ENCODE peak calls at places on chromosomes 5 and 9, in nine cellular contexts. B, Q, R, H, G, C, X, N and W are unnamed samples.

GRCh38 chr9:33230756-33231691 is 8.9 kb upstream of the SPINK4 start:
- DNase-seq in B (no peak), Q (no peak), R (no peak), H (no peak), G (peak; percentile 6), C (no peak), X (no peak), N (no peak), W (peak; percentile 23)

GRCh38 chr9:8071445-8071798 is 271.8 kb upstream of the DMAC1 start:
- DNase-seq in B (no peak), Q (no peak), R (no peak), H (no peak), G (no peak), C (no peak), X (no peak), N (no peak), W (no peak)

GRCh38 chr5:168822745-168823281 is 243.6 kb upstream of the PANK3 start:
- DNase-seq in B (peak; percentile 16), Q (no peak), R (no peak), H (no peak), G (peak; percentile 68), C (no peak), X (no peak), N (no peak), W (no peak)

GRCh38 chr5:68798877-68799276 is 294.9 kb upstream of the SLC30A5 start:
- DNase-seq in B (no peak), Q (no peak), R (no peak), H (no peak), G (no peak), C (no peak), X (no peak), N (no peak), W (no peak)

GRCh38 chr9:13205824-13206223 is 73.7 kb downstream of the MPDZ start:
- DNase-seq in B (no peak), Q (no peak), R (no peak), H (no peak), G (no peak), C (no peak), X (no peak), N (no peak), W (no peak)

GRCh38 chr5:55923177-55923872 is 71.4 kb downstream of the IL6ST start:
- DNase-seq in B (no peak), Q (no peak), R (peak; percentile 31), H (no peak), G (peak; percentile 46), C (peak; percentile 36), X (no peak), N (no peak), W (no peak)

GRCh38 chr5:110815916-110816605 is 77.3 kb downstream of the SLC25A46 start:
- DNase-seq in B (peak; percentile 53), Q (no peak), R (no peak), H (no peak), G (no peak), C (no peak), X (no peak), N (no peak), W (no peak)

GRCh38 chr9:20343325-20343724 is 279.0 kb downstream of the MLLT3 start:
- DNase-seq in B (no peak), Q (no peak), R (no peak), H (no peak), G (no peak), C (no peak), X (no peak), N (no peak), W (no peak)

GRCh38 chr5:132771559-132771998 is 5.5 kb downstream of the SEPTIN8 start:
- DNase-seq in B (peak; percentile 48), Q (peak; percentile 35), R (peak; percentile 69), H (no peak), G (no peak), C (peak; percentile 53), X (peak; percentile 17), N (no peak), W (no peak)

GRCh38 chr5:142621227-142621626 is 64.7 kb downstream of the FGF1 start:
- DNase-seq in B (peak; percentile 64), Q (no peak), R (no peak), H (peak; percentile 64), G (peak; percentile 78), C (no peak), X (no peak), N (no peak), W (no peak)

GRCh38 chr5:127375124-127375523 is 84.5 kb downstream of the MEGF10 start:
- DNase-seq in B (no peak), Q (no peak), R (no peak), H (no peak), G (no peak), C (no peak), X (no peak), N (no peak), W (no peak)

GRCh38 chr5:9350301-9350797 is 195.5 kb downstream of the SEMA5A start:
- DNase-seq in B (no peak), Q (no peak), R (no peak), H (peak; percentile 78), G (peak; percentile 52), C (no peak), X (no peak), N (no peak), W (no peak)

GRCh38 chr9:72476617-72477375 is 44.6 kb upstream of the TMC1 start:
- DNase-seq in B (peak; percentile 54), Q (no peak), R (peak; percentile 18), H (peak; percentile 74), G (peak; percentile 97), C (no peak), X (peak; percentile 86), N (no peak), W (peak; percentile 72)

GRCh38 chr9:113622600-113623400 is 159.3 kb downstream of the RGS3 start:
- DNase-seq in B (peak; percentile 93), Q (no peak), R (no peak), H (peak; percentile 86), G (peak; percentile 74), C (peak; percentile 70), X (peak; percentile 60), N (peak; percentile 52), W (peak; percentile 83)

GRCh38 chr9:93520523-93520922 is 55.9 kb upstream of the PHF2 start:
- DNase-seq in B (no peak), Q (no peak), R (no peak), H (no peak), G (no peak), C (no peak), X (peak; percentile 22), N (no peak), W (no peak)

GRCh38 chr9:3931058-3931457 is 368.8 kb downstream of the GLIS3 start:
- DNase-seq in B (no peak), Q (no peak), R (no peak), H (no peak), G (no peak), C (no peak), X (no peak), N (no peak), W (no peak)

GRCh38 chr9:137162505-137163100 is 7.2 kb downstream of the LRRC26 start:
- DNase-seq in B (no peak), Q (no peak), R (peak; percentile 48), H (no peak), G (no peak), C (peak; percentile 54), X (peak; percentile 64), N (no peak), W (no peak)

GRCh38 chr5:98796197-98796972 is 22.9 kb downstream of the RGMB start:
- DNase-seq in B (peak; percentile 69), Q (no peak), R (peak; percentile 34), H (peak; percentile 71), G (peak; percentile 90), C (peak; percentile 56), X (peak; percentile 46), N (no peak), W (peak; percentile 70)

GRCh38 chr5:6729400-6730310 is 16.4 kb downstream of the TENT4A start:
- DNase-seq in B (no peak), Q (no peak), R (no peak), H (no peak), G (no peak), C (no peak), X (no peak), N (no peak), W (no peak)

DNA sequence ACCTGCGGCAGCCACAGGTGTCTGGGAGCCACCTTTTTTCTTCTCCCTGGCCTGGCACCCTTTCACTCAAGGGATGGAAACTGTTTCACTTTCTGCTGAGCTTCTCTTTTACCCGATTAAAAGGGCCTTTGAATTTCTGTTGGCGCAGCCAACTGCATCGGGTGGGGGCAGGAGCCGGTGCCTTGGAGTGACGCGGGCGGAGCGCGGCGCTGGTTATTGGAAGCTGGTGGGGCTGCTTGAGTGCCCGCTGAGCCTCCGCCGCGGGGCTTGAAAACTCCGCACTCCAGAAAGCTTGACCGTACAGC is 52.0 kb upstream of the TJP2 start:
- DNase-seq in B (peak; percentile 53), Q (no peak), R (peak; percentile 95), H (peak; percentile 52), G (peak; percentile 48), C (peak; percentile 67), X (peak; percentile 20), N (peak; percentile 59), W (peak; percentile 43)
- TF ChIP-seq CTCF in B (no peak), Q (no peak), R (no peak), H (peak; percentile 4), G (no peak), C (no peak), X (no peak), N (no peak), W (no peak)

DNA sequence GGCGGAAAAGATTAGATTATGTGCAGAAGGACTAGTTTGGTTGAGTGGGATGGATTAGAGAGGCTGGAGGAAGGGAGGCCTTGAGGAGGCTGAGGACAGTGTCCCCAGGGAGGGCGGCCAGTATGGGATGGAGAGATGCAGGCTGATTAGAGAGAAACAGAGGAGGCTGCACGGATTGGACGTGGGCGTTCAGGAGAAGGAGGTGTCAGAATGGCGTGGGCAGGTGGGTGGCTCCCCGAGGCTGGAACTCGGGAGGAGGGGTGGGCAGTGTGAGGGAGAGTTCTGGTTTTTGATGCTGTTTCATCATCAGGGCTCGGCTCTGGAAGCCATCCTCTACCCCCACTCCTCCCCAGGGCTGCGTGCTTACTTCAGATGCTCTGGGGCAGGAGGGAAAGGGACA is 13.0 kb downstream of the CDHR2 start:
- DNase-seq in B (no peak), Q (no peak), R (no peak), H (no peak), G (no peak), C (no peak), X (no peak), N (no peak), W (no peak)
- TF ChIP-seq CTCF in B (no peak), Q (no peak), R (no peak), H (no peak), G (no peak), C (no peak), X (no peak), N (no peak), W (no peak)

GRCh38 chr5:131005963-131006684 is 158.9 kb downstream of the HINT1 start:
- DNase-seq in B (no peak), Q (no peak), R (no peak), H (no peak), G (no peak), C (peak; percentile 30), X (peak; percentile 25), N (no peak), W (no peak)
- TF ChIP-seq CTCF in B (peak; percentile 2), Q (peak; percentile 22), R (no peak), H (no peak), G (peak; percentile 31), C (no peak), X (peak; percentile 16), N (peak; percentile 6), W (peak; percentile 12)

GRCh38 chr5:77282337-77283027 is 72.0 kb downstream of the PDE8B start:
- DNase-seq in B (peak; percentile 34), Q (peak; percentile 67), R (peak; percentile 73), H (peak; percentile 96), G (peak; percentile 75), C (peak; percentile 23), X (peak; percentile 23), N (no peak), W (no peak)
- TF ChIP-seq CTCF in B (peak; percentile 43), Q (peak; percentile 61), R (no peak), H (peak; percentile 67), G (peak; percentile 34), C (no peak), X (no peak), N (no peak), W (no peak)